ENCODE peak calls at places on chromosomes 5 and 9, in four cellular contexts. U, J, R and H are unnamed samples.

GRCh38 chr9:34665381-34666250 is 3.2 kb upstream of the CCL27 start:
- DNase-seq in J (peak; percentile 95), R (peak; percentile 56), U (peak; percentile 92), H (peak; percentile 91)

GRCh38 chr9:27090231-27090630 is 18.8 kb upstream of the TEK start:
- DNase-seq in U (no peak), R (no peak), J (no peak), H (no peak)

GRCh38 chr9:115606851-115607250 is 488.9 kb upstream of the TNC start:
- DNase-seq in J (no peak), U (no peak), R (no peak), H (no peak)

GRCh38 chr9:99040254-99040653 is 64.7 kb upstream of the TGFBR1 start:
- DNase-seq in J (no peak), R (no peak), U (no peak), H (no peak)

GRCh38 chr5:54281933-54282332 is 28.4 kb downstream of the ARL15 start:
- DNase-seq in U (no peak), R (no peak), J (no peak), H (no peak)

GRCh38 chr5:78835176-78835575 is 149.9 kb downstream of the ARSB start:
- DNase-seq in R (no peak), U (no peak), J (no peak), H (no peak)

GRCh38 chr9:111034146-111034545 is 4.1 kb downstream of the LPAR1 start:
- DNase-seq in R (no peak), J (no peak), U (no peak), H (no peak)

GRCh38 chr5:9445989-9446388 is 99.9 kb downstream of the SEMA5A start:
- DNase-seq in J (no peak), R (no peak), U (no peak), H (no peak)

GRCh38 chr5:121890297-121890858 is 38.7 kb downstream of the FTMT start:
- DNase-seq in R (no peak), U (no peak), J (no peak), H (no peak)

GRCh38 chr9:96688745-96689464 is 33.8 kb upstream of the PRXL2C start:
- DNase-seq in U (no peak), R (no peak), J (no peak), H (no peak)

GRCh38 chr9:96691326-96691725 is 36.2 kb upstream of the PRXL2C start:
- DNase-seq in R (no peak), J (no peak), U (no peak), H (no peak)

GRCh38 chr9:96686638-96687335 is 31.7 kb upstream of the PRXL2C start:
- DNase-seq in R (no peak), U (no peak), J (peak; percentile 90), H (no peak)

DNA sequence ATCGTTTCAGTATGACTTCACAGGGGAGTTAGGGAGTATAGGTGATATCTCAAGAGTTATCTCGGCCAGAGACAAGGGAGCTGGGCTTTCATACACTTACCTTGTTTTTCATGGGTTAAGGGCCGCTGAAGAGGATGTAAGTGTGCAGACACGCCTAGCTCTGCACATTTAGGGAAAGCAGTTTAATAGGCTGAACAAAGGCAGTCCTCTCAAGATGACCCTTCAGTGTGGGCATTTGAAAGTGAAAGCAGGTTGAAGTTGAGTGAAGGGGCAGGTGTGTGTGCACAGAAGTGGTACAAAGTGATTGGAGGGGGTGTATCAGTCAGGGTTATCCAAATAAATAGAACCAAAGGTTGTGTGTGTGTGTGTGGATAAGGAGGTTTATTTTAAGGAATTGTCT is 33.1 kb upstream of the PRXL2C start:
- DNase-seq in R (no peak), J (no peak), U (no peak), H (no peak)
- H3K4me2 ChIP-seq in R (peak overlapping the region; percentile 77), J (no peak overlapping the region), U (no peak overlapping the region), H (no peak overlapping the region)

GRCh38 chr5:132905938-132906337 is 32.5 kb downstream of the LEAP2 start:
- DNase-seq in J (no peak), U (no peak), R (peak; percentile 79), H (no peak)
- TF ChIP-seq SP1 in J (no peak), U (no peak), R (no peak), H (no peak)

GRCh38 chr9:129558551-129559505 is 62.1 kb downstream of the C9orf50 start:
- DNase-seq in J (peak; percentile 79), R (peak; percentile 99), U (no peak), H (no peak)

GRCh38 chr9:129559506-129559881 is 61.4 kb downstream of the C9orf50 start:
- DNase-seq in R (no peak), J (no peak), U (no peak), H (no peak)

GRCh38 chr9:129562917-129563316 is 58.0 kb downstream of the C9orf50 start:
- DNase-seq in R (no peak), U (no peak), J (no peak), H (no peak)

GRCh38 chr9:129560849-129561248 is 60.1 kb downstream of the C9orf50 start:
- DNase-seq in R (peak; percentile 35), U (no peak), J (no peak), H (no peak)

GRCh38 chr9:129561594-129562281 is 59.2 kb downstream of the C9orf50 start:
- DNase-seq in U (no peak), R (no peak), J (no peak), H (no peak)
- H3K4me2 ChIP-seq in U (peak overlapping the region; percentile 21), R (no peak overlapping the region), J (no peak overlapping the region), H (no peak overlapping the region)

GRCh38 chr5:31530541-31531265 is 1.2 kb downstream of the DROSHA start:
- DNase-seq in R (peak; percentile 4), J (no peak), U (no peak), H (peak; percentile 37)
- TF ChIP-seq SP1 in R (no peak), J (no peak), U (no peak), H (no peak)

DNA sequence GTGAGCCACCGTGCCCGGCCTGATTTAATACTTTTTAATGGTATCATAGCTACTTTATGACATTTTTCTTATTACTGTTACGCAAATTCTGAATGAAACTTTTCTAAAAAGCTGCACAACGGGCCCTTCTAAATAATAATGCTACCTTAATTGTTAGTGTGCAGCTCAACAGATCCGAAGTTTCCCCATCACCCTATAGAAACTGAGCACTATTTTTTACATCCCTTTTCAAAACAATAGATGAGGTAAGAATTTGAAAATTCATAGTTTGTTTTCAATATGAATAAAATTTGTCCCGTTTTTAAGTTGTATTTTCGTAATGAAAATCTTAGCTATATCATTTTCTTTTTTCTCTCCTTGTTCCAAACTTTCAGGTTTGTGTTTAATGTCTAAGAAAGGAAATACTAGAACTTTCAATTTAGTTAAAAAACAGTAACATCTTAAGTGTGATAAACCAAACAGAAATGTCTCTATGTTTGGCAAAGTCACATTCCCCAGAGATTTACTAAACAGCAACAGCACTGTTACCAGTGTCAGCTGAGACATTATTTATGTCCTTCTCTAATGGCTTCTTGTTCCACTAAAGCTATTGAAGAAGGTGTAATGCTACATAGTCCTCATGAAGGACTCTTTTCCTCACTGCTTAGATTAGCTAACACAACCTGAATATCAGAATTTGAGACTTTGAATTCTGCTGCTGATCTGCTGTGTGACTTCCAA is 22.9 kb downstream of the KIF2A start:
- DNase-seq in R (no peak), U (no peak), J (no peak), H (no peak)
- H3K4me2 ChIP-seq in R (no peak overlapping the region), U (no peak overlapping the region), J (no peak overlapping the region), H (no peak overlapping the region)

GRCh38 chr5:150053695-150054392 is 32.5 kb downstream of the CSF1R start:
- DNase-seq in J (no peak), U (no peak), R (no peak), H (no peak)
- TF ChIP-seq SP1 in J (no peak), U (no peak), R (no peak), H (no peak)

DNA sequence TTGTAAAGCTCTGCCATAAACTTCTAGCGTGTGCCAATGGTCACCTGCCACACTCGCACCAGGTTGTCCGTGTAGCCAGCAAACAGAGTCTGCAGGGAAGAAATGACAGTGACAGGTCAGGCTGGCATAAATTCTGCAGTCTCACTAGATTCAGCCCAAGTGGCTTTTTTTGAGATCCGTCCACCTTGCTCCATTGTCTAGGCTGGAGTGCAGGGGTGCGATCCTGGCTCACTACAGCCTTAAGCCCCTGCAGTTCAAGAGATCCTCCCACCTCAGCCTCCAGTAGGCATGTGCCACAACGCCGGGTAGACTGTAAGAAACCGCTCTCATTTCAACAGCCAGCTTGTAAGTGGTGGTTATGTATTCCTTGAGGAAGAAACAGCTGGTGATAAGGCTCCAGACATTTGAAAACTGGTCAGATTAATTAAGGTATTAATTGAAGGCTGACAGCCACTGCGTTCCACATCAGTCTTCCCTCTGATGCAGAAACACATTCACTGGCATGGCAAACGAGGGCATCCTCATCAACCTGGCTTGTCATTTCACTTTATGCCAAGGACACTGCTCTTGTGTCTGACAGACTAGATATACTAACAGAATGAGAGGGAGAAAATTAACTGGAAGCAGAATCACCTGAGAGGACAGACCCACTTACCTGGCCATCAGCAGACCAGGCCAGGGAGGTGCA is 6.6 kb downstream of the RACK1 start:
- DNase-seq in R (no peak), J (no peak), U (no peak), H (peak; percentile 6)
- H3K4me2 ChIP-seq in R (no peak overlapping the region), J (no peak overlapping the region), U (no peak overlapping the region), H (no peak overlapping the region)

GRCh38 chr5:172710695-172711094 is 60.3 kb downstream of the DUSP1 start:
- DNase-seq in U (no peak), J (no peak), R (no peak), H (no peak)

GRCh38 chr5:172705576-172706084 is 64.6 kb downstream of the NEURL1B start:
- DNase-seq in J (no peak), R (no peak), U (no peak), H (no peak)

GRCh38 chr5:172708183-172708505 is 62.9 kb downstream of the DUSP1 start:
- DNase-seq in U (no peak), J (no peak), R (no peak), H (no peak)

GRCh38 chr5:172706796-172707195 is 64.2 kb downstream of the DUSP1 start:
- DNase-seq in J (no peak), R (no peak), U (no peak), H (no peak)

GRCh38 chr5:172707285-172708182 is 63.5 kb downstream of the DUSP1 start:
- DNase-seq in U (no peak), R (peak; percentile 58), J (peak; percentile 71), H (peak; percentile 37)
- TF ChIP-seq SP1 in U (no peak), R (no peak), J (no peak), H (no peak)